ENCODE peak calls at places on chromosomes 4 and X, in ten cellular contexts. E, F, R, J, S, C, O, U, Z and L are unnamed samples.

GRCh38 chr4:157075811-157076577 is at the start of gene GLRB:
- DNase-seq in U (peak), Z (peak), E (peak), F (peak), S (peak), O (no peak), C (peak), J (peak), R (no peak), L (peak)

GRCh38 chrX:44675364-44676024 is 132.8 kb upstream of the FUNDC1 start:
- DNase-seq in O (no peak), Z (peak), R (no peak), F (peak), J (no peak), S (peak), E (peak), U (peak), C (peak), L (peak)

GRCh38 chrX:16311671-16312070 is 144.4 kb downstream of the MAGEB17 start:
- DNase-seq in O (no peak), F (no peak), C (no peak), Z (no peak), J (no peak), R (no peak), S (no peak), E (no peak), U (no peak), L (no peak)

GRCh38 chr4:119508281-119508680 is 120.3 kb downstream of the PDE5A start:
- DNase-seq in C (no peak), F (peak), E (no peak), R (no peak), Z (no peak), J (no peak), O (no peak), U (no peak), S (no peak), L (no peak)

GRCh38 chrX:15471016-15471415 is 22.1 kb downstream of the PIR start:
- DNase-seq in C (peak), O (peak), U (peak), R (peak), Z (peak), S (peak), J (peak), E (peak), F (peak), L (peak)

GRCh38 chr4:185838514-185839203 is 26.7 kb upstream of the SORBS2 start:
- DNase-seq in C (no peak), U (no peak), E (no peak), Z (no peak), O (no peak), S (no peak), J (no peak), F (peak), R (no peak), L (no peak)

GRCh38 chrX:22135171-22135711 is 103.1 kb downstream of the PHEX start:
- DNase-seq in F (peak), R (no peak), C (peak), O (no peak), S (peak), J (peak), E (no peak), U (no peak), Z (no peak), L (peak)

GRCh38 chr4:1035510-1035909 is 24.1 kb downstream of the FGFRL1 start:
- DNase-seq in F (no peak), R (no peak), U (peak), C (no peak), Z (no peak), J (peak), S (peak), E (peak), O (no peak), L (no peak)

GRCh38 chr4:3467601-3468031 is 4.5 kb downstream of the DOK7 start:
- DNase-seq in F (no peak), S (no peak), J (no peak), C (no peak), R (no peak), E (no peak), Z (no peak), O (no peak), U (peak), L (no peak)

GRCh38 chrX:26557691-26558321 is 341.8 kb downstream of the MAGEB5 start:
- DNase-seq in Z (no peak), O (no peak), E (no peak), R (no peak), F (no peak), U (peak), J (no peak), C (no peak), S (no peak), L (no peak)